ENCODE peak calls at places on chromosome X, in eight cellular contexts. O is endothelial cell of umbilical vein; J is small intestine; T is T-helper 1 cell; G is heart right ventricle; M is AG08396; Z is body of pancreas; Y is effector CD4-positive, alpha-beta T cell. S is an unnamed sample.

GRCh38 chrX:121782976-121783375 is 735.6 kb downstream of the GLUD2 start:
- DNase-seq in Z (no peak), Y (no peak), O (no peak), M (no peak), J (no peak), G (no peak), T (no peak), S (no peak)

GRCh38 chrX:124690495-124690894 is 344.1 kb downstream of the SH2D1A start:
- DNase-seq in J (no peak), Y (no peak), O (no peak), Z (no peak), T (no peak), G (no peak), M (no peak), S (no peak)

GRCh38 chrX:101550825-101551767 is 749 bp downstream of the ARMCX1 start:
- DNase-seq in M (peak; percentile 67), T (no peak), Y (no peak), Z (peak; percentile 37), G (peak; percentile 67), O (peak; percentile 60), J (peak; percentile 7), S (peak; percentile 0)

GRCh38 chrX:12563121-12563520 is 228.1 kb upstream of the PRPS2 start:
- DNase-seq in O (no peak), G (no peak), M (no peak), Z (no peak), Y (no peak), J (no peak), T (no peak), S (no peak)

GRCh38 chrX:35076061-35076460 is 133.5 kb downstream of the FAM47B start:
- DNase-seq in O (no peak), M (no peak), J (no peak), G (no peak), Z (no peak), Y (no peak), T (no peak), S (no peak)

GRCh38 chrX:153474718-153475117 is 4.3 kb upstream of the HAUS7 start:
- DNase-seq in Y (peak; percentile 42), T (peak; percentile 20), O (peak; percentile 88), M (peak; percentile 65), Z (peak; percentile 58), G (peak; percentile 66), J (peak; percentile 1), S (no peak)

GRCh38 chrX:47697171-47697570 is 38.2 kb upstream of the UXT start:
- DNase-seq in Y (no peak), J (peak; percentile 25), Z (no peak), G (no peak), M (no peak), O (no peak), T (no peak), S (no peak)

GRCh38 chrX:17242470-17242869 is 132.5 kb upstream of the NHS start:
- DNase-seq in G (peak; percentile 28), O (peak; percentile 62), T (no peak), M (peak; percentile 60), Y (peak; percentile 5), J (peak; percentile 48), Z (peak; percentile 39), S (peak; percentile 73)

GRCh38 chrX:20459410-20460350 is 193.0 kb upstream of the RPS6KA3 start:
- DNase-seq in T (no peak), G (no peak), Z (no peak), M (no peak), Y (no peak), J (no peak), O (no peak), S (no peak)

GRCh38 chrX:39519213-39519544 is 578.6 kb downstream of the BCOR start:
- DNase-seq in O (peak; percentile 1), J (no peak), Y (no peak), T (no peak), G (peak; percentile 44), M (no peak), Z (peak; percentile 51), S (peak; percentile 71)

GRCh38 chrX:13398073-13398823 is 78.4 kb upstream of the ATXN3L start:
- DNase-seq in T (no peak), J (peak; percentile 84), M (peak; percentile 86), Y (no peak), G (peak; percentile 15), Z (peak; percentile 51), O (peak; percentile 95), S (no peak)

GRCh38 chrX:319579-320125 is 1.1 kb upstream of the GTPBP6 start:
- DNase-seq in Z (peak; percentile 17), J (no peak), T (no peak), M (no peak), Y (no peak), O (no peak), G (no peak), S (no peak)

GRCh38 chrX:153708415-153708814 is 15.8 kb downstream of the BCAP31 start:
- DNase-seq in O (peak; percentile 77), Y (peak; percentile 7), J (peak; percentile 90), G (peak; percentile 53), T (no peak), Z (peak; percentile 82), M (peak; percentile 75), S (peak; percentile 24)

GRCh38 chrX:136065044-136065671 is 79.9 kb downstream of the SLC9A6 start:
- DNase-seq in Y (no peak), Z (peak; percentile 4), G (peak; percentile 65), M (no peak), T (peak; percentile 5), J (no peak), O (peak; percentile 84), S (no peak)

GRCh38 chrX:153064061-153064460 is 7.8 kb downstream of the PNMA3 start:
- DNase-seq in M (no peak), J (no peak), G (no peak), O (no peak), Y (no peak), T (no peak), Z (no peak), S (no peak)

GRCh38 chrX:115649461-115650063 is 88.6 kb downstream of the PLS3 start:
- DNase-seq in M (no peak), Z (no peak), O (no peak), J (no peak), G (no peak), Y (no peak), T (no peak), S (no peak)

GRCh38 chrX:155065035-155065734 is 5.8 kb downstream of the CMC4 start:
- DNase-seq in M (peak; percentile 25), Y (no peak), O (no peak), T (no peak), J (no peak), Z (no peak), G (no peak), S (no peak)

GRCh38 chrX:115892787-115893671 is 277.5 kb upstream of the AGTR2 start:
- DNase-seq in M (peak; percentile 59), T (no peak), Y (peak; percentile 43), O (no peak), G (no peak), J (peak; percentile 78), Z (no peak), S (peak; percentile 57)

GRCh38 chrX:9612146-9612505 is 147.3 kb downstream of the TBL1X start:
- DNase-seq in G (no peak), Y (no peak), J (no peak), T (no peak), O (no peak), Z (no peak), M (no peak), S (no peak)

GRCh38 chrX:21946925-21947641 is 6.6 kb downstream of the SMS start:
- DNase-seq in J (no peak), G (no peak), M (peak; percentile 36), Z (no peak), Y (no peak), T (no peak), O (peak; percentile 83), S (no peak)

GRCh38 chrX:131745942-131746489 is 202.1 kb downstream of the OR13H1 start:
- DNase-seq in O (no peak), J (no peak), G (no peak), T (no peak), M (no peak), Y (no peak), Z (no peak), S (no peak)

GRCh38 chrX:116198810-116199209 is 28.3 kb downstream of the AGTR2 start:
- DNase-seq in G (no peak), M (no peak), O (no peak), Y (no peak), J (no peak), Z (no peak), T (no peak), S (no peak)

GRCh38 chrX:19661977-19662376 is 146.7 kb upstream of the MAP3K15 start:
- DNase-seq in T (no peak), Y (no peak), G (no peak), Z (no peak), J (no peak), M (no peak), O (no peak), S (no peak)

GRCh38 chrX:137427813-137428212 is 138.1 kb upstream of the ZIC3 start:
- DNase-seq in Y (no peak), M (peak; percentile 43), G (no peak), O (no peak), J (no peak), Z (no peak), T (no peak), S (no peak)

GRCh38 chrX:69018416-69019072 is 146.7 kb downstream of the PJA1 start:
- DNase-seq in T (no peak), G (no peak), M (peak; percentile 1), Y (no peak), O (peak; percentile 68), Z (no peak), J (no peak), S (no peak)

GRCh38 chrX:72208126-72208525 is 26.6 kb downstream of the PIN4 start:
- DNase-seq in Z (no peak), J (no peak), O (no peak), G (no peak), M (no peak), T (no peak), Y (no peak), S (no peak)

GRCh38 chrX:53116101-53116500 is 22.2 kb downstream of the KANTR start:
- DNase-seq in O (no peak), M (peak; percentile 66), Z (peak; percentile 2), G (peak; percentile 10), T (no peak), Y (no peak), J (peak; percentile 54), S (no peak)

GRCh38 chrX:10972731-10973130 is 138.4 kb upstream of the HCCS start:
- DNase-seq in O (no peak), G (no peak), Z (no peak), T (no peak), J (no peak), Y (no peak), M (no peak), S (no peak)